ENCODE peak calls at places on chromosome 20, in five cellular contexts. One of them, this sample, is unnamed.

GRCh38 chr20:62222266-62222850 is 2.3 kb upstream of the HRH3 start:
- DNase-seq in Caco-2: no peak
- DNase-seq in AG09319: no peak
- DNase-seq in fibroblast of mammary gland: no peak
- DNase-seq in lung: no peak
- DNase-seq in this sample: no peak

GRCh38 chr20:33589059-33589458 is 73.1 kb upstream of the C20orf144 start:
- DNase-seq in Caco-2: no peak
- DNase-seq in AG09319: no peak
- DNase-seq in fibroblast of mammary gland: no peak
- DNase-seq in lung: no peak
- DNase-seq in this sample: no peak

GRCh38 chr20:835220-836045 is 1.9 kb downstream of the FAM110A start:
- DNase-seq in Caco-2: no peak
- DNase-seq in AG09319: no peak
- DNase-seq in fibroblast of mammary gland: no peak
- DNase-seq in lung: no peak
- DNase-seq in this sample: no peak

GRCh38 chr20:41054463-41055230 is 26.0 kb downstream of the TOP1 start:
- DNase-seq in Caco-2: no peak
- DNase-seq in AG09319: no peak
- DNase-seq in fibroblast of mammary gland: no peak
- DNase-seq in lung: no peak
- DNase-seq in this sample: no peak

GRCh38 chr20:1184638-1185315 is at the start of gene TMEM74B:
- DNase-seq in Caco-2: no peak
- DNase-seq in AG09319: no peak
- DNase-seq in fibroblast of mammary gland: no peak
- DNase-seq in lung: no peak
- DNase-seq in this sample: peak

GRCh38 chr20:25051386-25052155 is 6.4 kb downstream of the ACSS1 start:
- DNase-seq in Caco-2: peak
- DNase-seq in AG09319: no peak
- DNase-seq in fibroblast of mammary gland: no peak
- DNase-seq in lung: no peak
- DNase-seq in this sample: no peak

GRCh38 chr20:23541330-23541729 is 27.0 kb downstream of the CST9L start:
- DNase-seq in Caco-2: no peak
- DNase-seq in AG09319: no peak
- DNase-seq in fibroblast of mammary gland: peak
- DNase-seq in lung: no peak
- DNase-seq in this sample: no peak

GRCh38 chr20:1263853-1264252 is 2.2 kb upstream of the SNPH start:
- DNase-seq in Caco-2: no peak
- DNase-seq in AG09319: no peak
- DNase-seq in fibroblast of mammary gland: peak
- DNase-seq in lung: no peak
- DNase-seq in this sample: no peak

GRCh38 chr20:53037621-53038020 is 65.5 kb downstream of the TSHZ2 start:
- DNase-seq in Caco-2: no peak
- DNase-seq in AG09319: no peak
- DNase-seq in fibroblast of mammary gland: no peak
- DNase-seq in lung: no peak
- DNase-seq in this sample: no peak

GRCh38 chr20:62123450-62124118 is 1.3 kb downstream of the LSM14B start:
- DNase-seq in Caco-2: no peak
- DNase-seq in AG09319: no peak
- DNase-seq in fibroblast of mammary gland: peak
- DNase-seq in lung: peak
- DNase-seq in this sample: no peak

GRCh38 chr20:36236786-36237121 is 476 bp downstream of the AAR2 start:
- DNase-seq in Caco-2: no peak
- DNase-seq in AG09319: no peak
- DNase-seq in fibroblast of mammary gland: no peak
- DNase-seq in lung: no peak
- DNase-seq in this sample: no peak

GRCh38 chr20:52049001-52049731 is 142.4 kb downstream of the ZFP64 start:
- DNase-seq in Caco-2: peak
- DNase-seq in AG09319: no peak
- DNase-seq in fibroblast of mammary gland: peak
- DNase-seq in lung: peak
- DNase-seq in this sample: no peak

GRCh38 chr20:47024461-47024937 is 129.9 kb downstream of the EYA2 start:
- DNase-seq in Caco-2: no peak
- DNase-seq in AG09319: peak
- DNase-seq in fibroblast of mammary gland: no peak
- DNase-seq in lung: no peak
- DNase-seq in this sample: no peak

GRCh38 chr20:36521526-36521925 is 19.8 kb upstream of the MYL9 start:
- DNase-seq in Caco-2: no peak
- DNase-seq in AG09319: no peak
- DNase-seq in fibroblast of mammary gland: no peak
- DNase-seq in lung: no peak
- DNase-seq in this sample: no peak

GRCh38 chr20:23009636-23010035 is 25.5 kb upstream of the SSTR4 start:
- DNase-seq in Caco-2: no peak
- DNase-seq in AG09319: no peak
- DNase-seq in fibroblast of mammary gland: no peak
- DNase-seq in lung: no peak
- DNase-seq in this sample: no peak

GRCh38 chr20:50108571-50109235 is 4.2 kb downstream of the UBE2V1 start:
- DNase-seq in Caco-2: peak
- DNase-seq in AG09319: no peak
- DNase-seq in fibroblast of mammary gland: no peak
- DNase-seq in lung: no peak
- DNase-seq in this sample: no peak

GRCh38 chr20:47146703-47147102 is 209.8 kb downstream of the ZMYND8 start:
- DNase-seq in Caco-2: peak
- DNase-seq in AG09319: peak
- DNase-seq in fibroblast of mammary gland: peak
- DNase-seq in lung: no peak
- DNase-seq in this sample: no peak

GRCh38 chr20:36440370-36441026 is 100.8 kb upstream of the MYL9 start:
- DNase-seq in Caco-2: no peak
- DNase-seq in AG09319: no peak
- DNase-seq in fibroblast of mammary gland: no peak
- DNase-seq in lung: no peak
- DNase-seq in this sample: no peak

GRCh38 chr20:52190437-52191131 is 995 bp downstream of the ZFP64 start:
- DNase-seq in Caco-2: peak
- DNase-seq in AG09319: no peak
- DNase-seq in fibroblast of mammary gland: peak
- DNase-seq in lung: no peak
- DNase-seq in this sample: peak

GRCh38 chr20:57567471-57568079 is 6.7 kb downstream of the PCK1 start:
- DNase-seq in Caco-2: no peak
- DNase-seq in AG09319: no peak
- DNase-seq in fibroblast of mammary gland: no peak
- DNase-seq in lung: no peak
- DNase-seq in this sample: no peak

GRCh38 chr20:4999788-5000187 is 1.5 kb downstream of the SLC23A2 start:
- DNase-seq in Caco-2: no peak
- DNase-seq in AG09319: no peak
- DNase-seq in fibroblast of mammary gland: no peak
- DNase-seq in lung: no peak
- DNase-seq in this sample: no peak

GRCh38 chr20:5003626-5004025 is 2.3 kb upstream of the SLC23A2 start:
- DNase-seq in Caco-2: no peak
- DNase-seq in AG09319: no peak
- DNase-seq in fibroblast of mammary gland: no peak
- DNase-seq in lung: no peak
- DNase-seq in this sample: no peak

GRCh38 chr20:5001174-5002076 is at the start of gene SLC23A2:
- DNase-seq in Caco-2: peak
- DNase-seq in AG09319: no peak
- DNase-seq in fibroblast of mammary gland: no peak
- DNase-seq in lung: peak
- DNase-seq in this sample: peak

GRCh38 chr20:5000263-5001173 is 792 bp downstream of the SLC23A2 start:
- DNase-seq in Caco-2: no peak
- DNase-seq in AG09319: no peak
- DNase-seq in fibroblast of mammary gland: peak
- DNase-seq in lung: peak
- DNase-seq in this sample: peak

GRCh38 chr20:5002077-5002413 is 735 bp upstream of the SLC23A2 start:
- DNase-seq in Caco-2: no peak
- DNase-seq in AG09319: no peak
- DNase-seq in fibroblast of mammary gland: no peak
- DNase-seq in lung: no peak
- DNase-seq in this sample: no peak
- TF ChIP-seq CTCF in Caco-2: no peak
- TF ChIP-seq CTCF in AG09319: no peak
- TF ChIP-seq CTCF in fibroblast of mammary gland: no peak
- TF ChIP-seq CTCF in lung: no peak
- TF ChIP-seq CTCF in this sample: no peak

GRCh38 chr20:58825450-58825849 is 25.3 kb downstream of the GNAS-AS1 start:
- DNase-seq in Caco-2: no peak
- DNase-seq in AG09319: no peak
- DNase-seq in fibroblast of mammary gland: no peak
- DNase-seq in lung: no peak
- DNase-seq in this sample: no peak

GRCh38 chr20:58822748-58823730 is 27.7 kb downstream of the GNAS-AS1 start:
- DNase-seq in Caco-2: no peak
- DNase-seq in AG09319: no peak
- DNase-seq in fibroblast of mammary gland: no peak
- DNase-seq in lung: no peak
- DNase-seq in this sample: no peak

GRCh38 chr20:58819921-58820320 is 30.8 kb downstream of the GNAS-AS1 start:
- DNase-seq in Caco-2: no peak
- DNase-seq in AG09319: no peak
- DNase-seq in fibroblast of mammary gland: no peak
- DNase-seq in lung: no peak
- DNase-seq in this sample: no peak

GRCh38 chr20:58824843-58825242 is 25.9 kb downstream of the GNAS-AS1 start:
- DNase-seq in Caco-2: no peak
- DNase-seq in AG09319: no peak
- DNase-seq in fibroblast of mammary gland: no peak
- DNase-seq in lung: no peak
- DNase-seq in this sample: no peak

DNA sequence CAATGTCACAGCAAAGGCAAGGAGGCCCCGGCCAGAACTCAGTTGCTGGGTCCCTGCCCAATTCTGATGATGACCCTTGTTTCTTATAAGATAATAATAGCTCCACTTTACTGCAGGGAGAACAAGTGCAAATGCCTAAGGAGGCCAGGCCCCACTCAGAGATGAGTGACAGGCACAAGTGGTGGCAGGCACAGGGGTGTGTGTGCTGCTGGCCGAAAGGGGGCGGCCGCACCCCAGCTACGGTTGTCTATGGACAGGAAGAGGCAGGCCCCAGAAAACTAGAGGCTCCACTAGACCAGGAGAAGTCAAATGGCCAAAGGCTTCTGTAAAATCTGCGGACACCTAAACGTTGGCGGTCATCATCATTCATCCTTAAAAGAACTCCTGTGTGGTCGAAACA is 28.5 kb downstream of the GNAS-AS1 start:
- DNase-seq in Caco-2: no peak
- DNase-seq in AG09319: no peak
- DNase-seq in fibroblast of mammary gland: no peak
- DNase-seq in lung: no peak
- DNase-seq in this sample: no peak
- TF ChIP-seq CTCF in Caco-2: no peak
- TF ChIP-seq CTCF in AG09319: no peak
- TF ChIP-seq CTCF in fibroblast of mammary gland: no peak
- TF ChIP-seq CTCF in lung: no peak
- TF ChIP-seq CTCF in this sample: no peak

GRCh38 chr20:45971425-45971674 is 653 bp downstream of the ZNF335 start:
- DNase-seq in Caco-2: no peak
- DNase-seq in AG09319: no peak
- DNase-seq in fibroblast of mammary gland: no peak
- DNase-seq in lung: no peak
- DNase-seq in this sample: no peak

GRCh38 chr20:45972500-45973183 is 639 bp upstream of the ZNF335 start:
- DNase-seq in Caco-2: no peak
- DNase-seq in AG09319: no peak
- DNase-seq in fibroblast of mammary gland: no peak
- DNase-seq in lung: no peak
- DNase-seq in this sample: peak

GRCh38 chr20:45969712-45970634 is 2.0 kb downstream of the ZNF335 start:
- DNase-seq in Caco-2: peak
- DNase-seq in AG09319: no peak
- DNase-seq in fibroblast of mammary gland: peak
- DNase-seq in lung: no peak
- DNase-seq in this sample: no peak

GRCh38 chr20:45970646-45971424 is 1.2 kb downstream of the ZNF335 start:
- DNase-seq in Caco-2: peak
- DNase-seq in AG09319: no peak
- DNase-seq in fibroblast of mammary gland: peak
- DNase-seq in lung: no peak
- DNase-seq in this sample: no peak

DNA sequence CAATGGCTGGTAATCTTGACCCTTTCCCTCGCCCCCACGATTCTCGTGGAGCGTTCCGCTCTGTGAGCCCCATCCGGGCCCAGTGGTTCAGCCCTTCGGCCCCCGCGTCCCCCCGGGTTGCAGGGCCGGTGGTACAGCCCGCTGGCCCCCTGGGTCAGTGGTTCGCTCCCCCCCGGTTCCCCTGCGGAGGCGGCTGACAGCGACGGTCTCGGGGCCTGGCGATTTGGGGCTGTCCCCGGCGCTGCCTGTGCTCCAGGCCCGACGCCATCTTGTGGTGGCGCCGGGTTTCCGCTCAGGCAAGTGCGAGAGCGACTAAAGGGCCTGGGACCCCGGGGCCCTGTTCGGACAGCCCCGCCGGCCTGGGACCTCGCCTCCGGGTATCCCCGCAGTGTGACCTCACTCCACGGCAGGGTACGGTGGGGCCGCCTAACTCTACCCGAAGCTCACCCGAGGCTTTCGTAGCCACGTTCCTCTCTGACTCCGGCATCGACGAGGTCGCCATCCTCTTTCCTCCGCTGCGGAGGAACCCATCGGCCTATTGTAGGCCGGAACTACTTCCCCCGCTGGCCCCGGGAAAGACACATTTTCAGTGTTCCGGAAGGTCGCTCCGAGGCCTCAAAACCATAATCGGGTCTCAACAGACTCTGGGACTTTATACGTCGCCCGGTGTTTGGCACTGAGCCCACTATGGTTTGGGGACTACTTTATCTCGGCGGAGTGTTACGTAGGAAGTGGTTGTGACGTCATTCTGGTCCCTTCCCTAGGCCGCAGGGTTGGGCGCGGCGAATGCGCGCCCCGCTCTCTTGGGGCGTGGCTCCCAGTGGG is at the start of gene ZNF335:
- DNase-seq in Caco-2: peak
- DNase-seq in AG09319: peak
- DNase-seq in fibroblast of mammary gland: peak
- DNase-seq in lung: peak
- DNase-seq in this sample: peak
- TF ChIP-seq CTCF in Caco-2: peak
- TF ChIP-seq CTCF in AG09319: peak
- TF ChIP-seq CTCF in fibroblast of mammary gland: no peak
- TF ChIP-seq CTCF in lung: peak
- TF ChIP-seq CTCF in this sample: peak

DNA sequence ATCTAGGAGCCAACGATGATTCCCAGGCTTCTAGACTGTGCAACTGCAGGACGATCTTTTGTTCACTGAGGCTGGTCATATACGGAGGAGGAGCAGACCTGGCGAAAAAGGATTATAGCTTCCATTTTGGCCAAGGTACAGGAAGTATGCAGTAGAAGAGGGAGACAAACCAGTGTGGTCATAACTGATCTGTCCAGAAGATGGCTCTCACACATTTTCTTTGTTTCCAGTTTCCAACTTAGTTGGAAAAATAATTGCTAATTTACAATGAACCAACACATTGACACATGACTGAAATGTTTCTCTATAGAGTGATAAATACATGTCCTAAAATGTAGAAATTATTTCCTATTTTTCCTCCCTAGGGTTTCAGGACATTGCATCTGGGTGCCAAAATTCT is 364.1 kb upstream of the BTBD3 start:
- DNase-seq in Caco-2: no peak
- DNase-seq in AG09319: no peak
- DNase-seq in fibroblast of mammary gland: peak
- DNase-seq in lung: no peak
- DNase-seq in this sample: no peak
- TF ChIP-seq CTCF in Caco-2: peak
- TF ChIP-seq CTCF in AG09319: peak
- TF ChIP-seq CTCF in fibroblast of mammary gland: peak
- TF ChIP-seq CTCF in lung: no peak
- TF ChIP-seq CTCF in this sample: no peak